ENCODE peak calls at places on chromosome 5, in nine cellular contexts. K is IMR-90, B is lung, G is Panc1, Z is aorta, A is esophagus squamous epithelium, H is Peyer's patch, I is fibroblast of lung, U is stomach. V is an unnamed sample.
A peak's percentile ranks its signal among the peaks of the same experiment; 100 is the strongest.

GRCh38 chr5:88882321-88883038 is 504 bp downstream of the MEF2C start:
- DNase-seq in K (peak; percentile 4), B (no peak), G (no peak), Z (no peak), A (no peak), H (no peak), I (peak; percentile 26), U (no peak), V (no peak)

GRCh38 chr5:61048534-61048933 is 103.5 kb downstream of the NDUFAF2 start:
- DNase-seq in K (peak; percentile 92), B (no peak), G (no peak), Z (no peak), A (no peak), H (no peak), I (peak; percentile 54), U (no peak), V (peak; percentile 90)

GRCh38 chr5:180170111-180170809 is 38.8 kb downstream of the RASGEF1C start:
- DNase-seq in K (no peak), B (no peak), G (no peak), Z (no peak), A (no peak), H (no peak), I (peak; percentile 20), U (no peak), V (no peak)

GRCh38 chr5:10366310-10367297 is 13.1 kb downstream of the MARCHF6 start:
- DNase-seq in K (peak; percentile 54), B (no peak), G (no peak), Z (no peak), A (no peak), H (no peak), I (peak; percentile 55), U (peak; percentile 61), V (peak; percentile 57)

GRCh38 chr5:139446956-139447779 is 7.8 kb upstream of the DNAJC18 start:
- DNase-seq in K (peak; percentile 35), B (no peak), G (no peak), Z (no peak), A (no peak), H (no peak), I (no peak), U (no peak), V (peak; percentile 70)

GRCh38 chr5:114782217-114782616 is 387.5 kb downstream of the TRIM36 start:
- DNase-seq in K (no peak), B (no peak), G (no peak), Z (no peak), A (no peak), H (no peak), I (no peak), U (no peak), V (no peak)

GRCh38 chr5:96768708-96769251 is 39.0 kb downstream of the ERAP1 start:
- DNase-seq in K (no peak), B (no peak), G (no peak), Z (no peak), A (no peak), H (no peak), I (no peak), U (no peak), V (no peak)

GRCh38 chr5:79859588-79859987 is 131.5 kb downstream of the MTX3 start:
- DNase-seq in K (no peak), B (no peak), G (no peak), Z (no peak), A (no peak), H (no peak), I (no peak), U (no peak), V (no peak)

GRCh38 chr5:16304846-16305245 is 125.3 kb upstream of the MARCHF11 start:
- DNase-seq in K (peak; percentile 4), B (no peak), G (no peak), Z (no peak), A (no peak), H (no peak), I (no peak), U (no peak), V (no peak)

GRCh38 chr5:164184158-164184557 is 678.7 kb downstream of the MAT2B start:
- DNase-seq in K (no peak), B (no peak), G (no peak), Z (no peak), A (no peak), H (no peak), I (no peak), U (no peak), V (no peak)

GRCh38 chr5:153562189-153562588 is 71.7 kb downstream of the GRIA1 start:
- DNase-seq in K (peak; percentile 57), B (no peak), G (no peak), Z (no peak), A (no peak), H (no peak), I (peak; percentile 48), U (no peak), V (peak; percentile 96)

GRCh38 chr5:106658150-106658549 is 1012.6 kb downstream of the EFNA5 start:
- DNase-seq in K (no peak), B (no peak), G (no peak), Z (no peak), A (no peak), H (no peak), I (no peak), U (no peak), V (peak; percentile 61)

GRCh38 chr5:126884269-126884819 is 107.4 kb downstream of the LMNB1 start:
- DNase-seq in K (peak; percentile 96), B (no peak), G (peak; percentile 2), Z (no peak), A (no peak), H (no peak), I (peak; percentile 84), U (no peak), V (peak; percentile 90)

GRCh38 chr5:144549580-144549979 is 378.9 kb downstream of the KCTD16 start:
- DNase-seq in K (peak; percentile 69), B (peak; percentile 52), G (no peak), Z (no peak), A (no peak), H (no peak), I (peak; percentile 98), U (no peak), V (no peak)

GRCh38 chr5:39648539-39649200 is 223.9 kb upstream of the DAB2 start:
- DNase-seq in K (no peak), B (no peak), G (no peak), Z (no peak), A (no peak), H (peak; percentile 46), I (no peak), U (no peak), V (peak; percentile 39)

GRCh38 chr5:41794478-41794877 is 75.7 kb downstream of the OXCT1 start:
- DNase-seq in K (peak; percentile 98), B (no peak), G (no peak), Z (no peak), A (no peak), H (no peak), I (peak; percentile 93), U (no peak), V (peak; percentile 86)

GRCh38 chr5:34522599-34523381 is 133.3 kb upstream of the RAI14 start:
- DNase-seq in K (peak; percentile 92), B (peak; percentile 68), G (peak; percentile 77), Z (peak; percentile 79), A (no peak), H (no peak), I (peak; percentile 92), U (peak; percentile 75), V (no peak)

GRCh38 chr5:34516686-34517085 is 139.4 kb upstream of the RAI14 start:
- DNase-seq in K (no peak), B (no peak), G (no peak), Z (no peak), A (no peak), H (no peak), I (no peak), U (no peak), V (no peak)

GRCh38 chr5:34517249-34517648 is 138.9 kb upstream of the RAI14 start:
- DNase-seq in K (peak; percentile 86), B (no peak), G (no peak), Z (no peak), A (no peak), H (no peak), I (peak; percentile 80), U (no peak), V (no peak)

GRCh38 chr5:34521628-34522290 is 134.4 kb upstream of the RAI14 start:
- DNase-seq in K (no peak), B (no peak), G (no peak), Z (no peak), A (no peak), H (no peak), I (no peak), U (no peak), V (no peak)

GRCh38 chr5:34519489-34520220 is 136.5 kb upstream of the RAI14 start:
- DNase-seq in K (peak; percentile 70), B (no peak), G (no peak), Z (no peak), A (no peak), H (no peak), I (peak; percentile 48), U (no peak), V (peak; percentile 72)
- H3K4me1 ChIP-seq in K (peaks cover 14% of the 10 kb centered on the region), B (no peaks in the 10 kb centered on the region), G (no peaks in the 10 kb centered on the region), Z (peaks cover 10% of the 10 kb centered on the region), A (no peaks in the 10 kb centered on the region), H (no peaks in the 10 kb centered on the region), I (peaks cover 14% of the 10 kb centered on the region), U (no peaks in the 10 kb centered on the region), V (no peaks in the 10 kb centered on the region)

GRCh38 chr5:150645070-150645700 is 4.7 kb downstream of the SYNPO start:
- DNase-seq in K (peak; percentile 71), B (peak; percentile 61), G (no peak), Z (peak; percentile 95), A (no peak), H (peak; percentile 37), I (peak; percentile 77), U (no peak), V (no peak)
- H3K4me1 ChIP-seq in K (peaks cover 29% of the 10 kb centered on the region), B (peaks cover 33% of the 10 kb centered on the region), G (peaks cover 53% of the 10 kb centered on the region), Z (peaks cover 6% of the 10 kb centered on the region), A (peaks cover 26% of the 10 kb centered on the region), H (no peaks in the 10 kb centered on the region), I (peaks cover 53% of the 10 kb centered on the region), U (peaks cover 65% of the 10 kb centered on the region), V (peaks cover 21% of the 10 kb centered on the region)

GRCh38 chr5:174243904-174244303 is 198.4 kb downstream of the NSG2 start:
- DNase-seq in K (no peak), B (no peak), G (no peak), Z (no peak), A (no peak), H (no peak), I (no peak), U (no peak), V (no peak)
- H3K4me1 ChIP-seq in K (no peaks in the 10 kb centered on the region), B (no peaks in the 10 kb centered on the region), G (no peaks in the 10 kb centered on the region), Z (peaks cover 3% of the 10 kb centered on the region), A (no peaks in the 10 kb centered on the region), H (no peaks in the 10 kb centered on the region), I (no peaks in the 10 kb centered on the region), U (no peaks in the 10 kb centered on the region), V (no peaks in the 10 kb centered on the region)

GRCh38 chr5:172869734-172870133 is 35.7 kb downstream of the ERGIC1 start:
- DNase-seq in K (no peak), B (no peak), G (no peak), Z (no peak), A (no peak), H (no peak), I (peak; percentile 44), U (no peak), V (no peak)
- H3K4me1 ChIP-seq in K (peaks cover 50% of the 10 kb centered on the region), B (peaks cover 49% of the 10 kb centered on the region), G (peaks cover 95% of the 10 kb centered on the region), Z (peaks cover 4% of the 10 kb centered on the region), A (peaks cover 48% of the 10 kb centered on the region), H (peaks cover 4% of the 10 kb centered on the region), I (peaks cover 60% of the 10 kb centered on the region), U (peaks cover 85% of the 10 kb centered on the region), V (peaks cover 34% of the 10 kb centered on the region)

GRCh38 chr5:175845229-175845628 is 26.1 kb upstream of the CPLX2 start:
- DNase-seq in K (no peak), B (no peak), G (no peak), Z (no peak), A (no peak), H (no peak), I (no peak), U (no peak), V (no peak)
- H3K4me1 ChIP-seq in K (peaks cover 4% of the 10 kb centered on the region), B (no peaks in the 10 kb centered on the region), G (peaks cover 23% of the 10 kb centered on the region), Z (no peaks in the 10 kb centered on the region), A (no peaks in the 10 kb centered on the region), H (no peaks in the 10 kb centered on the region), I (peaks cover 2% of the 10 kb centered on the region), U (no peaks in the 10 kb centered on the region), V (no peaks in the 10 kb centered on the region)

V was measured in foreskin keratinocyte.